ENCODE peak calls at places on chromosomes 3 and 15, in five cellular contexts. C is tibial artery, F is T-cell, S is WERI-Rb-1, O is AG10803. W is an unnamed sample.
A peak's percentile ranks its signal among the peaks of the same experiment; 100 is the strongest.

GRCh38 chr3:194204036-194204792 is 68.3 kb downstream of the HES1 start:
- DNase-seq in C (no peak), F (no peak), S (no peak), O (no peak), W (no peak)

GRCh38 chr15:40769310-40770146 is at the start of gene C15orf62:
- DNase-seq in C (peak; percentile 66), F (peak; percentile 22), S (no peak), O (no peak), W (no peak)

GRCh38 chr3:128279594-128279880 is 126.3 kb downstream of the EEFSEC start:
- DNase-seq in C (no peak), F (no peak), S (no peak), O (no peak), W (no peak)

GRCh38 chr15:33150516-33150915 is 44.0 kb downstream of the FMN1 start:
- DNase-seq in C (no peak), F (no peak), S (peak; percentile 53), O (no peak), W (no peak)

GRCh38 chr3:64691051-64691450 is 3.3 kb upstream of the ADAMTS9 start:
- DNase-seq in C (no peak), F (no peak), S (no peak), O (no peak), W (no peak)

GRCh38 chr15:25182098-25182478 is 227.3 kb downstream of the SNRPN start:
- DNase-seq in C (no peak), F (no peak), S (no peak), O (no peak), W (no peak)

GRCh38 chr3:32865364-32865763 is 47.6 kb downstream of the TRIM71 start:
- DNase-seq in C (no peak), F (no peak), S (no peak), O (no peak), W (no peak)

GRCh38 chr15:90873998-90874605 is 5.7 kb downstream of the FURIN start:
- DNase-seq in C (no peak), F (no peak), S (no peak), O (no peak), W (no peak)

GRCh38 chr3:185781759-185782158 is 43.1 kb downstream of the IGF2BP2 start:
- DNase-seq in C (no peak), F (no peak), S (no peak), O (peak; percentile 80), W (no peak)

GRCh38 chr15:64507293-64507802 is 47.0 kb downstream of the ZNF609 start:
- DNase-seq in C (peak; percentile 78), F (peak; percentile 10), S (peak; percentile 80), O (peak; percentile 70), W (peak; percentile 2)

W was measured in central memory CD4-positive, alpha-beta T cell.